ENCODE peak calls at places on chromosomes 5 and 9, in nine cellular contexts. W is astrocyte; A is CD4-positive, alpha-beta T cell; J is left ventricle myocardium inferior; K is upper lobe of right lung; R is small intestine; N is esophagus squamous epithelium; G is SK-N-SH; P is tibial nerve. T is an unnamed sample. For H3K27me3, the result is how much of the 10 kb centered on the place peaks cover.

GRCh38 chr9:111622626-111623025 is 8.5 kb upstream of the DNAJC25 start:
- DNase-seq in G (no peak), R (peak), P (peak), N (no peak), K (peak), J (no peak), A (no peak), W (peak), T (no peak)

GRCh38 chr9:86648156-86648827 is 294.1 kb upstream of the TUT7 start:
- DNase-seq in N (no peak), R (no peak), A (no peak), W (no peak), P (no peak), K (no peak), G (no peak), J (no peak), T (no peak)

GRCh38 chr9:98075332-98075805 is 18.8 kb downstream of the NANS start:
- DNase-seq in N (no peak), K (no peak), G (no peak), J (no peak), W (peak), P (peak), A (no peak), R (peak), T (no peak)

GRCh38 chr5:149392718-149393117 is 13.6 kb upstream of the IL17B start:
- DNase-seq in R (no peak), P (no peak), J (no peak), N (no peak), G (no peak), K (no peak), A (no peak), W (peak), T (no peak)

GRCh38 chr9:125472926-125473701 is 211.5 kb downstream of the GAPVD1 start:
- DNase-seq in P (no peak), A (no peak), J (peak), N (no peak), W (peak), R (no peak), K (no peak), G (peak), T (no peak)

GRCh38 chr5:124461857-124462423 is 284.5 kb downstream of the ZNF608 start:
- DNase-seq in K (no peak), G (no peak), W (no peak), R (no peak), P (no peak), J (no peak), A (no peak), N (no peak), T (no peak)

GRCh38 chr9:137428841-137429545 is 5.8 kb downstream of the NOXA1 start:
- DNase-seq in N (no peak), A (no peak), R (no peak), K (peak), P (no peak), G (no peak), J (no peak), W (no peak), T (no peak)

GRCh38 chr5:81254886-81255285 is 21.8 kb downstream of the CKMT2 start:
- DNase-seq in N (no peak), J (no peak), G (no peak), W (no peak), P (no peak), R (no peak), A (no peak), K (no peak), T (no peak)

GRCh38 chr5:178466342-178466741 is 123.9 kb downstream of the COL23A1 start:
- DNase-seq in A (no peak), N (no peak), G (no peak), P (no peak), R (no peak), W (no peak), K (no peak), J (no peak), T (no peak)

GRCh38 chr5:78985407-78986223 is 505 bp upstream of the ARSB start:
- DNase-seq in K (no peak), A (peak), W (peak), G (peak), N (no peak), R (peak), P (peak), J (no peak), T (no peak)

GRCh38 chr9:114005371-114006154 is 72.5 kb downstream of the AMBP start:
- DNase-seq in G (no peak), R (no peak), P (peak), N (no peak), K (peak), W (no peak), A (no peak), J (no peak), T (no peak)

GRCh38 chr9:117444466-117444865 is 29.6 kb upstream of the ASTN2 start:
- DNase-seq in P (no peak), W (no peak), K (no peak), A (no peak), G (no peak), J (no peak), R (no peak), N (no peak), T (no peak)

GRCh38 chr9:34124103-34124502 is 2.4 kb downstream of the DCAF12 start:
- DNase-seq in N (no peak), K (no peak), J (no peak), W (no peak), R (no peak), P (no peak), A (no peak), G (no peak), T (no peak)

GRCh38 chr9:34381323-34381722 is 4.6 kb upstream of the MYORG start:
- DNase-seq in N (no peak), P (no peak), K (no peak), A (no peak), G (no peak), J (no peak), W (no peak), R (peak), T (peak)

GRCh38 chr9:94630833-94631232 is 8.5 kb downstream of the FBP1 start:
- DNase-seq in N (no peak), A (no peak), P (no peak), W (no peak), G (no peak), K (no peak), R (peak), J (no peak), T (no peak)

GRCh38 chr9:108720191-108720642 is 135.6 kb downstream of the ACTL7B start:
- DNase-seq in W (no peak), N (no peak), A (no peak), P (no peak), K (no peak), J (no peak), R (no peak), G (no peak), T (no peak)

GRCh38 chr9:133238272-133238850 is 29.3 kb upstream of the OBP2B start:
- DNase-seq in W (no peak), K (peak), R (peak), P (peak), G (peak), N (no peak), J (peak), A (peak), T (no peak)

GRCh38 chr5:132812949-132813598 is at the start of gene SOWAHA:
- DNase-seq in K (no peak), J (no peak), W (no peak), G (no peak), R (peak), N (no peak), A (no peak), P (no peak), T (no peak)

GRCh38 chr5:3377176-3377575 is 218.5 kb upstream of the IRX1 start:
- DNase-seq in A (no peak), G (no peak), J (no peak), P (no peak), W (no peak), R (no peak), N (no peak), K (no peak), T (no peak)

GRCh38 chr9:3479516-3480352 is 46.1 kb downstream of the RFX3 start:
- DNase-seq in K (no peak), P (no peak), J (no peak), N (no peak), A (no peak), W (no peak), G (no peak), R (no peak), T (no peak)

GRCh38 chr5:169374111-169374510 is 73.2 kb upstream of the SLIT3 start:
- DNase-seq in P (no peak), N (no peak), J (no peak), K (no peak), R (no peak), W (no peak), A (no peak), G (no peak), T (no peak)

GRCh38 chr5:79448336-79448735 is 65.6 kb downstream of the HOMER1 start:
- DNase-seq in J (no peak), N (no peak), W (peak), K (no peak), P (no peak), A (no peak), G (no peak), R (no peak), T (no peak)

GRCh38 chr5:23704176-23704855 is 196.9 kb downstream of the PRDM9 start:
- DNase-seq in R (no peak), J (no peak), G (no peak), W (no peak), N (no peak), K (no peak), A (no peak), P (no peak), T (no peak)

GRCh38 chr5:149320791-149321330 is 24.4 kb upstream of the GRPEL2 start:
- DNase-seq in A (no peak), K (peak), R (peak), W (peak), G (peak), N (no peak), P (peak), J (peak), T (no peak)

GRCh38 chr5:41410737-41411136 is 99.7 kb downstream of the PLCXD3 start:
- DNase-seq in G (no peak), A (no peak), R (no peak), W (no peak), K (no peak), N (no peak), J (no peak), P (no peak), T (no peak)

GRCh38 chr5:74762599-74762998 is 4.3 kb downstream of the GFM2 start:
- DNase-seq in P (no peak), W (peak), G (no peak), J (no peak), K (no peak), R (no peak), N (no peak), A (no peak), T (no peak)

GRCh38 chr5:14914603-14915277 is 43.2 kb upstream of the ANKH start:
- DNase-seq in G (no peak), K (no peak), J (no peak), N (no peak), W (peak), P (no peak), R (no peak), A (no peak), T (no peak)

GRCh38 chr5:60652206-60652605 is 47.8 kb downstream of the DEPDC1B start:
- DNase-seq in N (no peak), R (peak), K (no peak), W (peak), P (no peak), G (no peak), J (no peak), A (no peak), T (no peak)

GRCh38 chr5:78730300-78731094 is 81.9 kb upstream of the LHFPL2 start:
- DNase-seq in P (no peak), G (no peak), R (no peak), N (no peak), W (no peak), A (no peak), J (no peak), K (no peak), T (no peak)

GRCh38 chr5:168301593-168302388 is 10.3 kb downstream of the WWC1 start:
- DNase-seq in G (no peak), R (peak), P (no peak), W (no peak), J (no peak), K (no peak), A (no peak), N (no peak), T (no peak)

GRCh38 chr5:139708434-139708849 is 60.3 kb downstream of the CXXC5 start:
- DNase-seq in R (no peak), K (no peak), A (no peak), P (no peak), N (no peak), J (no peak), W (no peak), G (no peak), T (no peak)

GRCh38 chr5:27315541-27316282 is 277.3 kb upstream of the CDH9 start:
- DNase-seq in N (no peak), W (peak), P (no peak), A (no peak), G (no peak), K (no peak), R (no peak), J (no peak), T (no peak)

GRCh38 chr5:57582578-57583070 is 100.0 kb upstream of the ACTBL2 start:
- DNase-seq in G (no peak), K (no peak), J (no peak), R (no peak), W (no peak), P (no peak), A (no peak), N (no peak), T (no peak)

GRCh38 chr5:57577432-57578175 is 95.0 kb upstream of the ACTBL2 start:
- DNase-seq in J (no peak), W (no peak), K (no peak), N (no peak), R (no peak), A (no peak), G (no peak), P (no peak), T (no peak)

GRCh38 chr5:57586649-57587048 is 104.0 kb upstream of the ACTBL2 start:
- DNase-seq in J (no peak), W (no peak), P (no peak), N (no peak), G (no peak), K (no peak), R (no peak), A (no peak), T (no peak)

GRCh38 chr5:57581222-57581621 is 98.6 kb upstream of the ACTBL2 start:
- DNase-seq in W (no peak), J (no peak), K (no peak), P (no peak), R (no peak), N (no peak), G (no peak), A (no peak), T (no peak)

GRCh38 chr5:57581772-57582171 is 99.2 kb upstream of the ACTBL2 start:
- DNase-seq in P (no peak), A (no peak), R (no peak), N (no peak), K (no peak), J (no peak), G (no peak), W (peak), T (no peak)
- H3K27ac ChIP-seq in P (peak), A (no peak), R (no peak), N (peak), K (no peak), J (no peak), G (no peak), W (no peak), T (no peak)

GRCh38 chr9:107491081-107492053 is 1.8 kb upstream of the KLF4 start:
- DNase-seq in N (no peak), K (no peak), G (no peak), R (peak), J (peak), W (no peak), A (no peak), P (peak), T (no peak)
- H3K27me3 ChIP-seq in N (under half), K (under half), G (half or more), R (under half), J (under half), W (under half), A (half or more), P (under half), T (under half)

GRCh38 chr9:91423785-91424402 is at the start of gene NFIL3:
- DNase-seq in W (peak), R (peak), G (peak), J (peak), K (peak), N (peak), A (peak), P (peak), T (peak)

GRCh38 chr9:91424403-91425176 is 958 bp upstream of the NFIL3 start:
- DNase-seq in N (no peak), P (peak), K (peak), J (peak), A (peak), W (peak), G (peak), R (peak), T (peak)

GRCh38 chr9:91426123-91426745 is 2.6 kb upstream of the NFIL3 start:
- DNase-seq in P (peak), K (no peak), A (no peak), R (peak), G (peak), J (no peak), W (no peak), N (no peak), T (no peak)

GRCh38 chr9:91422832-91423711 is 560 bp downstream of the NFIL3 start:
- DNase-seq in A (peak), N (no peak), J (peak), G (no peak), W (peak), K (peak), P (peak), R (peak), T (peak)

DNA sequence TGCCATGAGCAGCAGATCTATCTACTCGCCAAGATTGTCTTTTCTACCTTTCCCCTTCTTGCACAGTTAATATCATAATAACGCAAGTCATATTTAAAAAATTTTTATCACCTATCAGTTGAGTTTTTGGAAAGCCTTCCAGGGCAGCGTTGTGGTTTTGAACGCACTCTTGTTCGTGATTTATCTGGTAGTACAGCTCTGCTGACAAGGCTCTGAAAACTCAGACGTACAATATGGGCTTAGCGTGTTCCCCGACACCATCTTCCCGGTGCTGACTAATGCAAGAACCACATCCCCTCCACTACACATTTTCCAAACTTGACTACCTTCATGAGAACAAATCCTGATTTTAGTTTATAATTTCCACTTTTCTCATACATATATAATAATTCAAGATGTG is 1.6 kb upstream of the NFIL3 start:
- DNase-seq in W (no peak), P (no peak), A (no peak), G (no peak), J (no peak), K (no peak), R (no peak), N (no peak), T (no peak)
- H3K27ac ChIP-seq in W (no peak), P (peak), A (no peak), G (no peak), J (peak), K (peak), R (no peak), N (peak), T (no peak)

DNA sequence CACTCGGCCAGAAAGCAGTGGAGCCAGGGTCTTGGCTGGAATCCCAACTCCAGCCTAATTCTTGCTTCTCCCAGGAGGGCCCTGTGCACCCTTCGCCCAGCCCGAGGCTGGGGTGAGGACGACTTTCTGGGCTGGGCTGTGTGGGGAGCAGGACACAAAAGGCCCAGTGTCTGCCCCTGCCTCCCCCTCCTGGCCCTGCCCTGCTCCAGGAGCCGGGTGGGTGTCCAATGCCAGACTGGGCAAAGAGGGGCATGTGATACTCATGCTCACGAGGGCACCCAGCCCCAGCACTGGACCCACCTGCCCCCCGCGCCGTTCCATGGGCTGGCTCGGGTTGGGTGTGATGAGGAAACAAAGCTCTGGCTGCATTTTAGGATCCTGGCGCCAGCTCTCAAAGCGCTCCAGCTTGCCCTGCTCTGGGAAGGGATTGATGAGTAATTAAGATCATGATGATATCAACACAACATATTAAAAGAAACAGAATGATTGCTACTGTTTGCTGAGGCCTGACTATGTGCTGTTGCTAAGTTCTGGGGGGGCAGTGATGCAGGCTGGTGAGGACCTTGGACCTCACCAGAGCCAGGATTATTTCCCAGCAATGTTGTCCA is 30.7 kb downstream of the LHX2 start:
- DNase-seq in J (no peak), G (peak), P (no peak), K (peak), R (no peak), N (no peak), W (no peak), A (no peak), T (no peak)
- H3K27me3 ChIP-seq in J (half or more), G (under half), P (under half), K (half or more), R (under half), N (half or more), W (half or more), A (half or more), T (under half)

GRCh38 chr9:134389659-134390058 is 63.4 kb downstream of the RXRA start:
- DNase-seq in A (no peak), W (no peak), J (no peak), P (no peak), R (no peak), G (peak), K (no peak), N (no peak), T (no peak)
- H3K27ac ChIP-seq in A (no peak), W (no peak), J (peak), P (peak), R (no peak), G (peak), K (peak), N (no peak), T (no peak)

GRCh38 chr5:37840036-37840909 is at the start of gene GDNF:
- DNase-seq in J (peak), N (no peak), A (no peak), W (peak), K (peak), P (no peak), G (peak), R (no peak), T (no peak)
- H3K27me3 ChIP-seq in J (half or more), N (half or more), A (half or more), W (under half), K (half or more), P (under half), G (under half), R (under half), T (under half)

GRCh38 chr5:140926211-140926902 is at the start of gene PCDHAC1:
- DNase-seq in A (no peak), R (no peak), K (peak), N (no peak), P (peak), G (peak), W (peak), J (peak), T (no peak)

GRCh38 chr5:140926903-140927573 is 939 bp downstream of the PCDHAC1 start:
- DNase-seq in J (peak), P (no peak), N (no peak), K (peak), A (no peak), R (no peak), G (no peak), W (no peak), T (no peak)

DNA sequence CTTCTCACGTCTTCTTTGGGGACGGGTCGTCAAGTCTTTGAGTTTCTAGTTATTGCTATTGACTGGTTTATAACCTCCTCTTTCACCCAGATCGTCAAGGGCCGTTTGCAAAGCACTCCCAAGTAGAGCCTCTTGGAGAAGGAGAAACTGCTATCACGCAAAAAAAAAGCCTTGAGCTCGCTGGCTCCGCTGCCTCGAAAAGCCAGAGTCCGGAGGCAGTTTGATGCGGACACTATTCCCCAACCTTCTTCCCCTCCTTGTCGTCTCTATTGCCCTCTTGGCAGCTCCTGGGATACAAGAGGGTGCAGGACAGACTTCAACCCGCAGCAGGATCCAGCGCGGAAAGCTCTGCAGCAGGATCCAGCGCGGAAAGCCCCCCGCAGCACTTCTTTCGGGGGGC is 293 bp upstream of the PCDHAC1 start:
- DNase-seq in R (no peak), A (no peak), G (no peak), W (no peak), K (no peak), P (no peak), N (no peak), J (no peak), T (no peak)
- H3K27ac ChIP-seq in R (no peak), A (no peak), G (peak), W (no peak), K (no peak), P (no peak), N (no peak), J (no peak), T (no peak)

GRCh38 chr5:135437796-135438560 is 9.2 kb downstream of the DCANP1 start:
- DNase-seq in G (no peak), K (peak), W (peak), N (no peak), P (peak), J (peak), A (no peak), R (peak), T (no peak)
- H3K27me3 ChIP-seq in G (under half), K (under half), W (under half), N (half or more), P (under half), J (under half), A (under half), R (under half), T (under half)

GRCh38 chr9:92245005-92245797 is 48.3 kb downstream of the IARS1 start:
- DNase-seq in P (no peak), N (no peak), J (no peak), W (peak), R (no peak), G (no peak), A (no peak), K (no peak), T (no peak)
- H3K27ac ChIP-seq in P (peak), N (no peak), J (no peak), W (peak), R (no peak), G (no peak), A (no peak), K (no peak), T (no peak)